ENCODE peak calls at places on chromosomes 5 and 9, in nine cellular contexts. One of them, this sample, is unnamed.

GRCh38 chr9:126720661-126721530 is 83.9 kb upstream of the ZBTB43 start:
- DNase-seq in K562: no peak
- DNase-seq in NCI-H1092 treated with DMSO at 0.1 percent for 48 hours: no peak
- DNase-seq in Jurkat, Clone E6-1: peak
- DNase-seq in stimulated activated naive B cell treated with anti-CD40 and anti-IgM and Interleukin-4, amounts not matched to agents 10 μg/mL and 1 μg/mL and 100 μg/mL, for 72 hours: no peak
- DNase-seq in transverse colon: no peak
- DNase-seq in body of pancreas: no peak
- DNase-seq in activated CD8-positive, alpha-beta memory T cell treated with anti-CD3 and anti-CD28 coated beads for 24 hours: no peak
- DNase-seq in endothelial cell of umbilical vein: no peak
- DNase-seq in this sample: no peak

GRCh38 chr9:134338394-134339182 is 12.3 kb downstream of the RXRA start:
- DNase-seq in body of pancreas: peak
- DNase-seq in activated CD8-positive, alpha-beta memory T cell treated with anti-CD3 and anti-CD28 coated beads for 24 hours: no peak
- DNase-seq in stimulated activated naive B cell treated with anti-CD40 and anti-IgM and Interleukin-4, amounts not matched to agents 10 μg/mL and 1 μg/mL and 100 μg/mL, for 72 hours: no peak
- DNase-seq in NCI-H1092 treated with DMSO at 0.1 percent for 48 hours: peak
- DNase-seq in endothelial cell of umbilical vein: peak
- DNase-seq in transverse colon: no peak
- DNase-seq in Jurkat, Clone E6-1: no peak
- DNase-seq in K562: peak
- DNase-seq in this sample: no peak

GRCh38 chr5:8410618-8411017 is 541.7 kb downstream of the MTRR start:
- DNase-seq in stimulated activated naive B cell treated with anti-CD40 and anti-IgM and Interleukin-4, amounts not matched to agents 10 μg/mL and 1 μg/mL and 100 μg/mL, for 72 hours: no peak
- DNase-seq in Jurkat, Clone E6-1: no peak
- DNase-seq in NCI-H1092 treated with DMSO at 0.1 percent for 48 hours: no peak
- DNase-seq in endothelial cell of umbilical vein: no peak
- DNase-seq in body of pancreas: no peak
- DNase-seq in transverse colon: no peak
- DNase-seq in K562: no peak
- DNase-seq in activated CD8-positive, alpha-beta memory T cell treated with anti-CD3 and anti-CD28 coated beads for 24 hours: no peak
- DNase-seq in this sample: no peak

GRCh38 chr9:113481176-113481805 is 17.8 kb downstream of the RGS3 start:
- DNase-seq in activated CD8-positive, alpha-beta memory T cell treated with anti-CD3 and anti-CD28 coated beads for 24 hours: peak
- DNase-seq in transverse colon: peak
- DNase-seq in stimulated activated naive B cell treated with anti-CD40 and anti-IgM and Interleukin-4, amounts not matched to agents 10 μg/mL and 1 μg/mL and 100 μg/mL, for 72 hours: no peak
- DNase-seq in body of pancreas: peak
- DNase-seq in K562: no peak
- DNase-seq in NCI-H1092 treated with DMSO at 0.1 percent for 48 hours: peak
- DNase-seq in Jurkat, Clone E6-1: no peak
- DNase-seq in endothelial cell of umbilical vein: no peak
- DNase-seq in this sample: peak

GRCh38 chr9:73357607-73358006 is 205.9 kb downstream of the ANXA1 start:
- DNase-seq in body of pancreas: no peak
- DNase-seq in endothelial cell of umbilical vein: no peak
- DNase-seq in NCI-H1092 treated with DMSO at 0.1 percent for 48 hours: no peak
- DNase-seq in activated CD8-positive, alpha-beta memory T cell treated with anti-CD3 and anti-CD28 coated beads for 24 hours: no peak
- DNase-seq in stimulated activated naive B cell treated with anti-CD40 and anti-IgM and Interleukin-4, amounts not matched to agents 10 μg/mL and 1 μg/mL and 100 μg/mL, for 72 hours: no peak
- DNase-seq in K562: peak
- DNase-seq in Jurkat, Clone E6-1: no peak
- DNase-seq in transverse colon: no peak
- DNase-seq in this sample: no peak

GRCh38 chr9:126615791-126616447 is 2.2 kb downstream of the LMX1B start:
- DNase-seq in NCI-H1092 treated with DMSO at 0.1 percent for 48 hours: no peak
- DNase-seq in activated CD8-positive, alpha-beta memory T cell treated with anti-CD3 and anti-CD28 coated beads for 24 hours: no peak
- DNase-seq in body of pancreas: no peak
- DNase-seq in K562: no peak
- DNase-seq in transverse colon: no peak
- DNase-seq in Jurkat, Clone E6-1: no peak
- DNase-seq in stimulated activated naive B cell treated with anti-CD40 and anti-IgM and Interleukin-4, amounts not matched to agents 10 μg/mL and 1 μg/mL and 100 μg/mL, for 72 hours: no peak
- DNase-seq in endothelial cell of umbilical vein: no peak
- DNase-seq in this sample: no peak

GRCh38 chr9:89919171-89919681 is 314.4 kb downstream of the GADD45G start:
- DNase-seq in NCI-H1092 treated with DMSO at 0.1 percent for 48 hours: peak
- DNase-seq in K562: no peak
- DNase-seq in Jurkat, Clone E6-1: peak
- DNase-seq in body of pancreas: peak
- DNase-seq in endothelial cell of umbilical vein: no peak
- DNase-seq in transverse colon: peak
- DNase-seq in stimulated activated naive B cell treated with anti-CD40 and anti-IgM and Interleukin-4, amounts not matched to agents 10 μg/mL and 1 μg/mL and 100 μg/mL, for 72 hours: peak
- DNase-seq in activated CD8-positive, alpha-beta memory T cell treated with anti-CD3 and anti-CD28 coated beads for 24 hours: peak
- DNase-seq in this sample: peak

GRCh38 chr5:180105827-180106312 is 34.3 kb upstream of the RNF130 start:
- DNase-seq in K562: no peak
- DNase-seq in NCI-H1092 treated with DMSO at 0.1 percent for 48 hours: no peak
- DNase-seq in endothelial cell of umbilical vein: no peak
- DNase-seq in body of pancreas: no peak
- DNase-seq in Jurkat, Clone E6-1: no peak
- DNase-seq in transverse colon: no peak
- DNase-seq in activated CD8-positive, alpha-beta memory T cell treated with anti-CD3 and anti-CD28 coated beads for 24 hours: no peak
- DNase-seq in stimulated activated naive B cell treated with anti-CD40 and anti-IgM and Interleukin-4, amounts not matched to agents 10 μg/mL and 1 μg/mL and 100 μg/mL, for 72 hours: no peak
- DNase-seq in this sample: no peak

GRCh38 chr5:10863763-10864383 is 102.8 kb upstream of the DAP start:
- DNase-seq in body of pancreas: peak
- DNase-seq in endothelial cell of umbilical vein: peak
- DNase-seq in Jurkat, Clone E6-1: peak
- DNase-seq in activated CD8-positive, alpha-beta memory T cell treated with anti-CD3 and anti-CD28 coated beads for 24 hours: peak
- DNase-seq in stimulated activated naive B cell treated with anti-CD40 and anti-IgM and Interleukin-4, amounts not matched to agents 10 μg/mL and 1 μg/mL and 100 μg/mL, for 72 hours: peak
- DNase-seq in NCI-H1092 treated with DMSO at 0.1 percent for 48 hours: peak
- DNase-seq in transverse colon: peak
- DNase-seq in K562: peak
- DNase-seq in this sample: peak

GRCh38 chr5:141421489-141421855 is 621 bp downstream of the PCDHGA11 start:
- DNase-seq in body of pancreas: no peak
- DNase-seq in stimulated activated naive B cell treated with anti-CD40 and anti-IgM and Interleukin-4, amounts not matched to agents 10 μg/mL and 1 μg/mL and 100 μg/mL, for 72 hours: no peak
- DNase-seq in activated CD8-positive, alpha-beta memory T cell treated with anti-CD3 and anti-CD28 coated beads for 24 hours: no peak
- DNase-seq in Jurkat, Clone E6-1: no peak
- DNase-seq in NCI-H1092 treated with DMSO at 0.1 percent for 48 hours: no peak
- DNase-seq in transverse colon: no peak
- DNase-seq in K562: no peak
- DNase-seq in endothelial cell of umbilical vein: no peak
- DNase-seq in this sample: no peak

GRCh38 chr9:70257991-70258691 is 637 bp upstream of the SMC5 start:
- DNase-seq in NCI-H1092 treated with DMSO at 0.1 percent for 48 hours: peak
- DNase-seq in transverse colon: peak
- DNase-seq in activated CD8-positive, alpha-beta memory T cell treated with anti-CD3 and anti-CD28 coated beads for 24 hours: peak
- DNase-seq in K562: no peak
- DNase-seq in Jurkat, Clone E6-1: peak
- DNase-seq in stimulated activated naive B cell treated with anti-CD40 and anti-IgM and Interleukin-4, amounts not matched to agents 10 μg/mL and 1 μg/mL and 100 μg/mL, for 72 hours: peak
- DNase-seq in endothelial cell of umbilical vein: no peak
- DNase-seq in body of pancreas: peak
- DNase-seq in this sample: peak

GRCh38 chr5:169171495-169171894 is 129.4 kb downstream of the SLIT3 start:
- DNase-seq in K562: no peak
- DNase-seq in body of pancreas: no peak
- DNase-seq in NCI-H1092 treated with DMSO at 0.1 percent for 48 hours: no peak
- DNase-seq in Jurkat, Clone E6-1: no peak
- DNase-seq in stimulated activated naive B cell treated with anti-CD40 and anti-IgM and Interleukin-4, amounts not matched to agents 10 μg/mL and 1 μg/mL and 100 μg/mL, for 72 hours: no peak
- DNase-seq in transverse colon: no peak
- DNase-seq in activated CD8-positive, alpha-beta memory T cell treated with anti-CD3 and anti-CD28 coated beads for 24 hours: no peak
- DNase-seq in endothelial cell of umbilical vein: no peak
- DNase-seq in this sample: no peak

GRCh38 chr5:33614039-33614438 is 173.3 kb downstream of the TARS1 start:
- DNase-seq in NCI-H1092 treated with DMSO at 0.1 percent for 48 hours: no peak
- DNase-seq in endothelial cell of umbilical vein: no peak
- DNase-seq in transverse colon: no peak
- DNase-seq in K562: no peak
- DNase-seq in Jurkat, Clone E6-1: no peak
- DNase-seq in body of pancreas: peak
- DNase-seq in stimulated activated naive B cell treated with anti-CD40 and anti-IgM and Interleukin-4, amounts not matched to agents 10 μg/mL and 1 μg/mL and 100 μg/mL, for 72 hours: no peak
- DNase-seq in activated CD8-positive, alpha-beta memory T cell treated with anti-CD3 and anti-CD28 coated beads for 24 hours: no peak
- DNase-seq in this sample: no peak

GRCh38 chr9:131661954-131662621 is 77.8 kb downstream of the RAPGEF1 start:
- DNase-seq in activated CD8-positive, alpha-beta memory T cell treated with anti-CD3 and anti-CD28 coated beads for 24 hours: peak
- DNase-seq in stimulated activated naive B cell treated with anti-CD40 and anti-IgM and Interleukin-4, amounts not matched to agents 10 μg/mL and 1 μg/mL and 100 μg/mL, for 72 hours: no peak
- DNase-seq in K562: peak
- DNase-seq in transverse colon: no peak
- DNase-seq in endothelial cell of umbilical vein: peak
- DNase-seq in body of pancreas: no peak
- DNase-seq in Jurkat, Clone E6-1: no peak
- DNase-seq in NCI-H1092 treated with DMSO at 0.1 percent for 48 hours: no peak
- DNase-seq in this sample: no peak

GRCh38 chr5:99587983-99588382 is 659.2 kb upstream of the CHD1 start:
- DNase-seq in transverse colon: no peak
- DNase-seq in K562: no peak
- DNase-seq in Jurkat, Clone E6-1: no peak
- DNase-seq in body of pancreas: no peak
- DNase-seq in activated CD8-positive, alpha-beta memory T cell treated with anti-CD3 and anti-CD28 coated beads for 24 hours: no peak
- DNase-seq in stimulated activated naive B cell treated with anti-CD40 and anti-IgM and Interleukin-4, amounts not matched to agents 10 μg/mL and 1 μg/mL and 100 μg/mL, for 72 hours: no peak
- DNase-seq in endothelial cell of umbilical vein: no peak
- DNase-seq in NCI-H1092 treated with DMSO at 0.1 percent for 48 hours: no peak
- DNase-seq in this sample: no peak

GRCh38 chr9:21294325-21294724 is 10.8 kb downstream of the IFNA5 start:
- DNase-seq in body of pancreas: peak
- DNase-seq in stimulated activated naive B cell treated with anti-CD40 and anti-IgM and Interleukin-4, amounts not matched to agents 10 μg/mL and 1 μg/mL and 100 μg/mL, for 72 hours: no peak
- DNase-seq in transverse colon: no peak
- DNase-seq in endothelial cell of umbilical vein: peak
- DNase-seq in NCI-H1092 treated with DMSO at 0.1 percent for 48 hours: no peak
- DNase-seq in Jurkat, Clone E6-1: no peak
- DNase-seq in K562: no peak
- DNase-seq in activated CD8-positive, alpha-beta memory T cell treated with anti-CD3 and anti-CD28 coated beads for 24 hours: no peak
- DNase-seq in this sample: no peak

GRCh38 chr5:71872465-71872864 is 153.4 kb downstream of the CARTPT start:
- DNase-seq in endothelial cell of umbilical vein: no peak
- DNase-seq in activated CD8-positive, alpha-beta memory T cell treated with anti-CD3 and anti-CD28 coated beads for 24 hours: no peak
- DNase-seq in Jurkat, Clone E6-1: no peak
- DNase-seq in K562: no peak
- DNase-seq in transverse colon: no peak
- DNase-seq in NCI-H1092 treated with DMSO at 0.1 percent for 48 hours: no peak
- DNase-seq in body of pancreas: no peak
- DNase-seq in stimulated activated naive B cell treated with anti-CD40 and anti-IgM and Interleukin-4, amounts not matched to agents 10 μg/mL and 1 μg/mL and 100 μg/mL, for 72 hours: no peak
- DNase-seq in this sample: no peak

GRCh38 chr9:92558612-92559374 is 23.0 kb upstream of the ECM2 start:
- DNase-seq in body of pancreas: no peak
- DNase-seq in K562: no peak
- DNase-seq in transverse colon: peak
- DNase-seq in Jurkat, Clone E6-1: no peak
- DNase-seq in endothelial cell of umbilical vein: no peak
- DNase-seq in stimulated activated naive B cell treated with anti-CD40 and anti-IgM and Interleukin-4, amounts not matched to agents 10 μg/mL and 1 μg/mL and 100 μg/mL, for 72 hours: no peak
- DNase-seq in NCI-H1092 treated with DMSO at 0.1 percent for 48 hours: no peak
- DNase-seq in activated CD8-positive, alpha-beta memory T cell treated with anti-CD3 and anti-CD28 coated beads for 24 hours: no peak
- DNase-seq in this sample: no peak

GRCh38 chr5:126683912-126684311 is 83.2 kb downstream of the PHAX start:
- DNase-seq in body of pancreas: no peak
- DNase-seq in Jurkat, Clone E6-1: no peak
- DNase-seq in NCI-H1092 treated with DMSO at 0.1 percent for 48 hours: no peak
- DNase-seq in K562: no peak
- DNase-seq in activated CD8-positive, alpha-beta memory T cell treated with anti-CD3 and anti-CD28 coated beads for 24 hours: no peak
- DNase-seq in transverse colon: no peak
- DNase-seq in endothelial cell of umbilical vein: no peak
- DNase-seq in stimulated activated naive B cell treated with anti-CD40 and anti-IgM and Interleukin-4, amounts not matched to agents 10 μg/mL and 1 μg/mL and 100 μg/mL, for 72 hours: no peak
- DNase-seq in this sample: no peak

GRCh38 chr9:135960328-135961276 is 571 bp downstream of the UBAC1 start:
- DNase-seq in body of pancreas: peak
- DNase-seq in Jurkat, Clone E6-1: no peak
- DNase-seq in activated CD8-positive, alpha-beta memory T cell treated with anti-CD3 and anti-CD28 coated beads for 24 hours: peak
- DNase-seq in stimulated activated naive B cell treated with anti-CD40 and anti-IgM and Interleukin-4, amounts not matched to agents 10 μg/mL and 1 μg/mL and 100 μg/mL, for 72 hours: no peak
- DNase-seq in K562: peak
- DNase-seq in NCI-H1092 treated with DMSO at 0.1 percent for 48 hours: no peak
- DNase-seq in transverse colon: peak
- DNase-seq in endothelial cell of umbilical vein: peak
- DNase-seq in this sample: no peak

GRCh38 chr9:133349965-133350624 is 2.1 kb downstream of the RPL7A start:
- DNase-seq in transverse colon: no peak
- DNase-seq in Jurkat, Clone E6-1: no peak
- DNase-seq in body of pancreas: no peak
- DNase-seq in activated CD8-positive, alpha-beta memory T cell treated with anti-CD3 and anti-CD28 coated beads for 24 hours: no peak
- DNase-seq in endothelial cell of umbilical vein: no peak
- DNase-seq in NCI-H1092 treated with DMSO at 0.1 percent for 48 hours: no peak
- DNase-seq in K562: no peak
- DNase-seq in stimulated activated naive B cell treated with anti-CD40 and anti-IgM and Interleukin-4, amounts not matched to agents 10 μg/mL and 1 μg/mL and 100 μg/mL, for 72 hours: no peak
- DNase-seq in this sample: no peak

GRCh38 chr9:130239741-130240241 is 25.8 kb upstream of the HMCN2 start:
- DNase-seq in K562: no peak
- DNase-seq in NCI-H1092 treated with DMSO at 0.1 percent for 48 hours: no peak
- DNase-seq in body of pancreas: no peak
- DNase-seq in transverse colon: no peak
- DNase-seq in endothelial cell of umbilical vein: no peak
- DNase-seq in activated CD8-positive, alpha-beta memory T cell treated with anti-CD3 and anti-CD28 coated beads for 24 hours: peak
- DNase-seq in stimulated activated naive B cell treated with anti-CD40 and anti-IgM and Interleukin-4, amounts not matched to agents 10 μg/mL and 1 μg/mL and 100 μg/mL, for 72 hours: peak
- DNase-seq in Jurkat, Clone E6-1: no peak
- DNase-seq in this sample: no peak

GRCh38 chr5:140571105-140571504 is 6.5 kb downstream of the SLC35A4 start:
- DNase-seq in activated CD8-positive, alpha-beta memory T cell treated with anti-CD3 and anti-CD28 coated beads for 24 hours: no peak
- DNase-seq in stimulated activated naive B cell treated with anti-CD40 and anti-IgM and Interleukin-4, amounts not matched to agents 10 μg/mL and 1 μg/mL and 100 μg/mL, for 72 hours: no peak
- DNase-seq in endothelial cell of umbilical vein: no peak
- DNase-seq in transverse colon: no peak
- DNase-seq in body of pancreas: no peak
- DNase-seq in Jurkat, Clone E6-1: no peak
- DNase-seq in K562: no peak
- DNase-seq in NCI-H1092 treated with DMSO at 0.1 percent for 48 hours: no peak
- DNase-seq in this sample: no peak

GRCh38 chr9:6605202-6605601 is 40.3 kb downstream of the GLDC start:
- DNase-seq in K562: no peak
- DNase-seq in stimulated activated naive B cell treated with anti-CD40 and anti-IgM and Interleukin-4, amounts not matched to agents 10 μg/mL and 1 μg/mL and 100 μg/mL, for 72 hours: peak
- DNase-seq in NCI-H1092 treated with DMSO at 0.1 percent for 48 hours: no peak
- DNase-seq in Jurkat, Clone E6-1: peak
- DNase-seq in body of pancreas: no peak
- DNase-seq in activated CD8-positive, alpha-beta memory T cell treated with anti-CD3 and anti-CD28 coated beads for 24 hours: no peak
- DNase-seq in transverse colon: no peak
- DNase-seq in endothelial cell of umbilical vein: no peak
- DNase-seq in this sample: no peak

GRCh38 chr5:151345808-151346478 is 1.4 kb downstream of the SLC36A2 start:
- DNase-seq in activated CD8-positive, alpha-beta memory T cell treated with anti-CD3 and anti-CD28 coated beads for 24 hours: no peak
- DNase-seq in transverse colon: no peak
- DNase-seq in Jurkat, Clone E6-1: no peak
- DNase-seq in endothelial cell of umbilical vein: no peak
- DNase-seq in body of pancreas: no peak
- DNase-seq in NCI-H1092 treated with DMSO at 0.1 percent for 48 hours: no peak
- DNase-seq in K562: no peak
- DNase-seq in stimulated activated naive B cell treated with anti-CD40 and anti-IgM and Interleukin-4, amounts not matched to agents 10 μg/mL and 1 μg/mL and 100 μg/mL, for 72 hours: no peak
- DNase-seq in this sample: no peak

GRCh38 chr5:132704875-132705274 is 31.1 kb downstream of the IL4 start:
- DNase-seq in Jurkat, Clone E6-1: no peak
- DNase-seq in body of pancreas: no peak
- DNase-seq in transverse colon: no peak
- DNase-seq in K562: no peak
- DNase-seq in NCI-H1092 treated with DMSO at 0.1 percent for 48 hours: no peak
- DNase-seq in activated CD8-positive, alpha-beta memory T cell treated with anti-CD3 and anti-CD28 coated beads for 24 hours: no peak
- DNase-seq in endothelial cell of umbilical vein: peak
- DNase-seq in stimulated activated naive B cell treated with anti-CD40 and anti-IgM and Interleukin-4, amounts not matched to agents 10 μg/mL and 1 μg/mL and 100 μg/mL, for 72 hours: no peak
- DNase-seq in this sample: no peak

GRCh38 chr9:124008307-124008854 is 3.2 kb upstream of the LHX2 start:
- DNase-seq in stimulated activated naive B cell treated with anti-CD40 and anti-IgM and Interleukin-4, amounts not matched to agents 10 μg/mL and 1 μg/mL and 100 μg/mL, for 72 hours: no peak
- DNase-seq in K562: no peak
- DNase-seq in NCI-H1092 treated with DMSO at 0.1 percent for 48 hours: peak
- DNase-seq in body of pancreas: no peak
- DNase-seq in Jurkat, Clone E6-1: no peak
- DNase-seq in activated CD8-positive, alpha-beta memory T cell treated with anti-CD3 and anti-CD28 coated beads for 24 hours: no peak
- DNase-seq in transverse colon: no peak
- DNase-seq in endothelial cell of umbilical vein: no peak
- DNase-seq in this sample: no peak

GRCh38 chr9:105449081-105449480 is 1.2 kb downstream of the FSD1L start:
- DNase-seq in NCI-H1092 treated with DMSO at 0.1 percent for 48 hours: no peak
- DNase-seq in endothelial cell of umbilical vein: peak
- DNase-seq in transverse colon: no peak
- DNase-seq in K562: no peak
- DNase-seq in stimulated activated naive B cell treated with anti-CD40 and anti-IgM and Interleukin-4, amounts not matched to agents 10 μg/mL and 1 μg/mL and 100 μg/mL, for 72 hours: no peak
- DNase-seq in activated CD8-positive, alpha-beta memory T cell treated with anti-CD3 and anti-CD28 coated beads for 24 hours: no peak
- DNase-seq in body of pancreas: no peak
- DNase-seq in Jurkat, Clone E6-1: no peak
- DNase-seq in this sample: no peak

GRCh38 chr9:123651273-123651672 is 278.7 kb downstream of the DENND1A start:
- DNase-seq in stimulated activated naive B cell treated with anti-CD40 and anti-IgM and Interleukin-4, amounts not matched to agents 10 μg/mL and 1 μg/mL and 100 μg/mL, for 72 hours: no peak
- DNase-seq in activated CD8-positive, alpha-beta memory T cell treated with anti-CD3 and anti-CD28 coated beads for 24 hours: no peak
- DNase-seq in body of pancreas: no peak
- DNase-seq in endothelial cell of umbilical vein: no peak
- DNase-seq in NCI-H1092 treated with DMSO at 0.1 percent for 48 hours: no peak
- DNase-seq in transverse colon: peak
- DNase-seq in Jurkat, Clone E6-1: no peak
- DNase-seq in K562: no peak
- DNase-seq in this sample: no peak

GRCh38 chr5:172772112-172772906 is 1.3 kb upstream of the DUSP1 start:
- DNase-seq in NCI-H1092 treated with DMSO at 0.1 percent for 48 hours: peak
- DNase-seq in activated CD8-positive, alpha-beta memory T cell treated with anti-CD3 and anti-CD28 coated beads for 24 hours: peak
- DNase-seq in K562: peak
- DNase-seq in transverse colon: peak
- DNase-seq in Jurkat, Clone E6-1: peak
- DNase-seq in body of pancreas: peak
- DNase-seq in stimulated activated naive B cell treated with anti-CD40 and anti-IgM and Interleukin-4, amounts not matched to agents 10 μg/mL and 1 μg/mL and 100 μg/mL, for 72 hours: peak
- DNase-seq in endothelial cell of umbilical vein: peak
- DNase-seq in this sample: no peak

GRCh38 chr9:91864372-91864771 is 85.7 kb downstream of the ROR2 start:
- DNase-seq in K562: no peak
- DNase-seq in endothelial cell of umbilical vein: no peak
- DNase-seq in activated CD8-positive, alpha-beta memory T cell treated with anti-CD3 and anti-CD28 coated beads for 24 hours: no peak
- DNase-seq in transverse colon: no peak
- DNase-seq in NCI-H1092 treated with DMSO at 0.1 percent for 48 hours: no peak
- DNase-seq in stimulated activated naive B cell treated with anti-CD40 and anti-IgM and Interleukin-4, amounts not matched to agents 10 μg/mL and 1 μg/mL and 100 μg/mL, for 72 hours: no peak
- DNase-seq in body of pancreas: no peak
- DNase-seq in Jurkat, Clone E6-1: no peak
- DNase-seq in this sample: no peak

This sample was measured in LNCaP clone FGC.